ENCODE peak calls at places on chromosomes 4 and X, in eight cellular contexts. N is T-helper 17 cell; X is progenitor cell of endocrine pancreas; O is stimulated activated CD8-positive, alpha-beta memory T cell treated with anti-CD3 and anti-CD28 coated beads, Interleukin-15, amount 100 ng/mL, for 48 hours; Q is colonic mucosa; Y is T follicular helper cell; E is HFFc6; F is amygdala. A is an unnamed sample.

GRCh38 chrX:131067216-131067615 is 9.1 kb downstream of the ARHGAP36 start:
- DNase-seq in N (no peak), X (no peak), O (no peak), Q (no peak), Y (no peak), E (no peak), F (no peak), A (no peak)

GRCh38 chr4:26916195-26916594 is 55.6 kb downstream of the STIM2 start:
- DNase-seq in N (no peak), X (no peak), O (no peak), Q (no peak), Y (no peak), E (no peak), F (no peak), A (no peak)

GRCh38 chr4:167308876-167309275 is 74.6 kb upstream of the SPOCK3 start:
- DNase-seq in N (no peak), X (no peak), O (no peak), Q (no peak), Y (no peak), E (no peak), F (no peak), A (no peak)

GRCh38 chrX:68685722-68686683 is 38.5 kb downstream of the STARD8 start:
- DNase-seq in N (no peak), X (no peak), O (no peak), Q (no peak), Y (no peak), E (no peak), F (no peak), A (no peak)

GRCh38 chr4:53315300-53315699 is 50.6 kb downstream of the SCFD2 start:
- DNase-seq in N (no peak), X (no peak), O (no peak), Q (no peak), Y (no peak), E (no peak), F (no peak), A (no peak)

GRCh38 chrX:71846429-71846828 is 64.2 kb upstream of the NHSL2 start:
- DNase-seq in N (no peak), X (no peak), O (no peak), Q (no peak), Y (no peak), E (peak; percentile 22), F (no peak), A (no peak)

GRCh38 chr4:143273170-143273917 is 63.3 kb upstream of the GAB1 start:
- DNase-seq in N (no peak), X (no peak), O (no peak), Q (no peak), Y (no peak), E (no peak), F (no peak), A (no peak)

GRCh38 chr4:121951570-121952110 is at the start of gene TRPC3:
- DNase-seq in N (no peak), X (peak; percentile 22), O (no peak), Q (peak; percentile 27), Y (peak; percentile 1), E (no peak), F (peak; percentile 9), A (peak; percentile 1)

GRCh38 chr4:114734581-114734980 is 136.0 kb downstream of the UGT8 start:
- DNase-seq in N (no peak), X (no peak), O (no peak), Q (no peak), Y (no peak), E (no peak), F (no peak), A (no peak)

GRCh38 chrX:130114141-130114561 is 3.9 kb upstream of the ELF4 start:
- DNase-seq in N (no peak), X (no peak), O (no peak), Q (no peak), Y (no peak), E (no peak), F (no peak), A (no peak)

GRCh38 chrX:47644557-47645091 is 5.7 kb downstream of the ELK1 start:
- DNase-seq in N (no peak), X (no peak), O (no peak), Q (no peak), Y (no peak), E (peak; percentile 24), F (no peak), A (no peak)

GRCh38 chr4:125387770-125388169 is 73.0 kb downstream of the FAT4 start:
- DNase-seq in N (no peak), X (no peak), O (no peak), Q (no peak), Y (no peak), E (no peak), F (no peak), A (no peak)

GRCh38 chrX:386768-387575 is at the start of gene PPP2R3B:
- DNase-seq in N (peak; percentile 99), X (peak; percentile 98), O (peak; percentile 99), Q (peak; percentile 97), Y (peak; percentile 98), E (peak; percentile 98), F (no peak), A (peak; percentile 99)

A was measured in effector memory CD4-positive, alpha-beta T cell.